ENCODE peak calls at places on chromosomes 16 and 17, in four cellular contexts. A is fibroblast of lung, T is tibial artery, P is cardiac muscle cell. X is an unnamed sample.

GRCh38 chr16:68739964-68740627 is 3.0 kb downstream of the CDH1 start:
- DNase-seq in A (no peak), P (no peak), T (no peak), X (no peak)

GRCh38 chr17:33709881-33710280 is 416.8 kb upstream of the ASIC2 start:
- DNase-seq in T (no peak), A (no peak), P (no peak), X (no peak)

GRCh38 chr16:47037746-47038458 is 64.4 kb upstream of the DNAJA2 start:
- DNase-seq in T (peak), A (peak), P (peak), X (peak)

GRCh38 chr17:2885751-2886150 is 89.5 kb downstream of the RAP1GAP2 start:
- DNase-seq in A (no peak), P (no peak), T (no peak), X (no peak)

GRCh38 chr17:66255112-66255511 is 25.9 kb upstream of the APOH start:
- DNase-seq in P (peak), T (no peak), A (peak), X (peak)

GRCh38 chr17:15883617-15884111 is 61.3 kb upstream of the ADORA2B start:
- DNase-seq in A (peak), T (no peak), P (peak), X (peak)

GRCh38 chr17:30389755-30390300 is 11.1 kb downstream of the CPD start:
- DNase-seq in P (peak), A (no peak), T (no peak), X (no peak)

GRCh38 chr16:84992700-84993075 is 18.6 kb downstream of the ZDHHC7 start:
- DNase-seq in A (no peak), T (no peak), P (no peak), X (no peak)

GRCh38 chr17:69506489-69506888 is 92.0 kb downstream of the MAP2K6 start:
- DNase-seq in T (no peak), P (no peak), A (no peak), X (no peak)

GRCh38 chr17:57285681-57286080 is 29.4 kb downstream of the MSI2 start:
- DNase-seq in A (no peak), T (no peak), P (no peak), X (no peak)

GRCh38 chr17:72693147-72693878 is 399.2 kb downstream of the SLC39A11 start:
- DNase-seq in T (no peak), P (no peak), A (no peak), X (no peak)

GRCh38 chr17:16997514-16998429 is 25.9 kb upstream of the TNFRSF13B start:
- DNase-seq in T (no peak), A (no peak), P (no peak), X (no peak)

GRCh38 chr16:10090816-10091215 is 91.4 kb downstream of the GRIN2A start:
- DNase-seq in A (peak), T (no peak), P (no peak), X (peak)

GRCh38 chr16:84552135-84552534 is 47.7 kb upstream of the MEAK7 start:
- DNase-seq in P (no peak), A (no peak), T (no peak), X (no peak)

GRCh38 chr16:67204076-67204475 is 5.1 kb downstream of the ELMO3 start:
- DNase-seq in T (no peak), P (no peak), A (no peak), X (no peak)

GRCh38 chr17:22496450-22496849 is 804.1 kb downstream of the KCNJ18 start:
- DNase-seq in T (no peak), A (no peak), P (no peak), X (no peak)

GRCh38 chr16:83530293-83530692 is 277.5 kb upstream of the HSBP1 start:
- DNase-seq in A (peak), T (no peak), P (no peak), X (peak)

GRCh38 chr17:334974-335481 is 17.6 kb downstream of the RPH3AL start:
- DNase-seq in A (no peak), T (peak), P (no peak), X (no peak)

GRCh38 chr17:32319548-32319905 is 22.4 kb downstream of the C17orf75 start:
- DNase-seq in A (peak), T (peak), P (peak), X (peak)

GRCh38 chr17:82234211-82235055 is 5.6 kb downstream of the SLC16A3 start:
- DNase-seq in A (no peak), P (no peak), T (no peak), X (no peak)

GRCh38 chr16:27291722-27292240 is 22.0 kb upstream of the IL4R start:
- DNase-seq in P (no peak), T (no peak), A (no peak), X (no peak)

GRCh38 chr17:43882761-43883415 is 24.4 kb downstream of the MPP2 start:
- DNase-seq in P (no peak), A (no peak), T (no peak), X (no peak)

GRCh38 chr17:65058615-65059014 is 2.1 kb upstream of the GNA13 start:
- DNase-seq in T (no peak), P (no peak), A (no peak), X (no peak)

GRCh38 chr16:54929090-54930033 is 1.3 kb upstream of the IRX5 start:
- DNase-seq in T (peak), P (peak), A (peak), X (peak)
- TF ChIP-seq CTCF in T (no peak), P (no peak), A (no peak), X (peak)

DNA sequence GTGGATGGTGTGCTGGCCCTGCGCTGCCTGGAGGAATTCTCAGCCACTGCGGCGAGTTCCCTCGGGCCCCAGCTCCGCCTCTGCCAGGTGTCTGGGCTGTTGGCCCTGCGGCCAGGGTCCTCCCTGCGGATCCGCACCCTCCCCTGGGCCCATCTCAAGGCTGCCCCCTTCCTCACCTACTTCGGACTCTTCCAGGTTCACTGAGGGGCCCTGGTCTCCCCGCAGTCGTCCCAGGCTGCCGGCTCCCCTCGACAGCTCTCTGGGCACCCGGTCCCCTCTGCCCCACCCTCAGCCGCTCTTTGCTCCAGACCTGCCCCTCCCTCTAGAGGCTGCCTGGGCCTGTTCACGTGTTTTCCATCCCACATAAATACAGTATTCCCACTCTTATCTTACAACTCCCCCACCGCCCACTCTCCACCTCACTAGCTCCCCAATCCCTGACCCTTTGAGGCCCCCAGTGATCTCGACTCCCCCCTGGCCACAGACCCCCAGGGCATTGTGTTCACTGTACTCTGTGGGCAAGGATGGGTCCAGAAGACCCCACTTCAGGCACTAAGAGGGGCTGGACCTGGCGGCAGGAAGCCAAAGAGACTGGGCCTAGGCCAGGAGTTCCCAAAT is 1.3 kb upstream of the TNFSF13 start:
- DNase-seq in T (no peak), P (no peak), A (no peak), X (no peak)
- TF ChIP-seq CTCF in T (no peak), P (no peak), A (no peak), X (no peak)

GRCh38 chr16:75535211-75535843 is 581 bp downstream of the CHST5 start:
- DNase-seq in A (no peak), T (no peak), P (no peak), X (no peak)

GRCh38 chr16:75532142-75532765 is 3.7 kb downstream of the CHST5 start:
- DNase-seq in T (no peak), P (no peak), A (no peak), X (no peak)

GRCh38 chr16:75532791-75533190 is 3.1 kb downstream of the CHST5 start:
- DNase-seq in A (no peak), P (no peak), T (no peak), X (no peak)

GRCh38 chr16:75535901-75536300 is at the start of gene CHST5:
- DNase-seq in A (no peak), T (no peak), P (no peak), X (no peak)

DNA sequence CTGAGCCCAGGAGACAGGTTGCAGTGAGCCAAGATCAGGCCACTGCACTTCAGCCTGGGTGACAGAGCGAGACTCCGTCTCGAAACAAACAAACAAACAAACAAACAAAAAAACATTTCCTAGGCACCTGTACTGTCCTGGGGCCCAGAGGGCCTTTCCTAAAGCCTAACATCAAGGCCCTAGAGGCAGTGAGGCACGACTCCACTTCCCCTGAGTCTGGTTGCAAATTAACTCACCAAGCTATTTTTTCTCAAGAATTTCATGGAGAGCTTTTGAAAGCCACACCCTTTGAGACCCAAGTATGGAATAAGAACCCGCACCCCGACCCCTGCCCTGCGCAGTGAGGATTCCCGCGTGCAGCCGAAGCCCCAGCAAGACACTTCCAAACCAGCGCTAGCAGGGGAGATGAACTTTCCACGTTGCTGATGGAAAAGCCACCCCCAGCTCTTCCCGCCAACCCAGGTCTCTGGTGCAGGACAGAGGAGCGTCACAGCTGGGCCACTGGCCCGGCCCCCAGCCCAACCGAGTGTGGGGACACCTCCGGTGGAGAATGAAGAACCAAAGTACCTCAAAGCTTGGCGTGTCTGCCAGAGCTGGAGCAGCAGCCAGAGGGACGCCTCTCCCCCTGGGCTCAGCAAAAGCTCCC is 1.2 kb downstream of the CHST5 start:
- DNase-seq in T (no peak), P (no peak), A (no peak), X (no peak)
- TF ChIP-seq CTCF in T (no peak), P (no peak), A (no peak), X (no peak)

DNA sequence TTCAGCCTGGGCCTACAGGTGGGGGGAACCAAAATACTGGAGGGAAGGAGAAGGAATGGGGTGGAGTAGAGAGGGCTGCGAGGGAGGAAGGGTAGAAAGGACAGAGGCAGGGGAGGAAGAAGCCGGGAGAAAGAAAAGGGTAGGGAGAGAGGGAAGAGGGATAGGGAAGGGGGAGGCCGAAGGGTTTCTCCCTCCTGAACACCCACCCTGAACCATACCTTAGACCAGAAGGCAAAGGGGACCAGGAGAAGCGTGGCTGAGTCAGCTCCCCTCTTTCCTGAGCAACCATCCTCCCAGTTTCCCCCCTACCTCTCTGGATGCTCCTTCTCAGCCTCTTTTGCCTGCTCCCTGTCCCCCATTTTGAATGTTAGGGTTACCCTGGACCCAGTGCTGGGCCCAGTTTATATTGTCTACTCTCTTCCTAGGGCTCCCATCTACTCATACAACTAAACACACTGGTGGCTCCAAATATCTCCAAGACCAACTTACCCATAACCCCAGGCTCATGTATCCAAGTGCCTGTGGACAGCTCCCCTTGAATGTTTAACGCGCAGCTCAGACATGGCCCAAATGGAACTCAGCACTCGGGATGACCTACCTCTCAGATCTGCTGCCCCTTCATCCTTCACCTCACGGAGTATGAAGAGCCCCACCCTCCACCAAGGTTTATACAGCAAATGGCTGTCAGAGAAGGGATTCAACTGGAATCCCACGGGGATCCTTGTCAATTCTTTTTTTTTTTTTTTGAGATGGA is 7.8 kb downstream of the TSPOAP1 start:
- DNase-seq in T (no peak), P (no peak), A (no peak), X (no peak)
- TF ChIP-seq CTCF in T (no peak), P (no peak), A (no peak), X (no peak)

GRCh38 chr17:27797390-27798091 is 2.8 kb downstream of the NOS2 start:
- DNase-seq in P (no peak), T (no peak), A (no peak), X (no peak)
- TF ChIP-seq CTCF in P (no peak), T (no peak), A (no peak), X (peak)

DNA sequence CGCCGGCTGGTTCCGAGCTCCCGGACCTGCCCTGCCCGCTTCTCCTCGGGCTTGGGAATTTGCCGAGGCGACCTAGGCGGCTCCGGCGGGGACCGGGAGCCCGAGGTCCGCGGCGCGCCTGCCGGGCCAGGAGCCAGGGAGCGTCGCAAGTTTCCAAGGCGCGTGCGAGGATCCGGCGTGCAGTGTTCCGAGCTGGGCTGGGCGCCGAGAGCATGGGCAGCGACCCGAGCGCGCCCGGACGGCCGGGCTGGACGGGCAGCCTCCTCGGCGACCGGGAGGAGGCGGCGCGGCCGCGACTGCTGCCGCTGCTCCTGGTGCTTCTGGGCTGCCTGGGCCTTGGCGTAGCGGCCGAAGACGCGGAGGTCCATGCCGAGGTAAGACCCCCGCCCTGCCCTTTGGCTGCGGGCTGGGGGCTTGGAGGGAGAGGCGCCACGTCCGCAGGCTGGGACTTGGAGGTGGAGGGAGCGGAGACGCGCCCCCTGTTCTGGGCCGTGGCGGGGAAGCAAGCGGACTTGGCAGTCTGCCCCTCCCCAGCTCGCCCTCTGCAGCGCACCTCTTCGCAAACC is 668 bp downstream of the MMP15 start:
- DNase-seq in P (peak), T (no peak), A (peak), X (no peak)
- TF ChIP-seq CTCF in P (no peak), T (no peak), A (no peak), X (no peak)

X was measured in HFFc6.